ENCODE peak calls at places on chromosome 11, in seven cellular contexts. A, R, C, P, U, H and V are unnamed samples.

GRCh38 chr11:16171882-16172281 is 184.5 kb downstream of the SOX6 start:
- DNase-seq in A (no peak), R (no peak), C (no peak), P (no peak), U (no peak), H (no peak), V (no peak)

GRCh38 chr11:77069969-77070582 is 3.3 kb downstream of the CAPN5 start:
- DNase-seq in A (no peak), R (no peak), C (no peak), P (no peak), U (no peak), H (no peak), V (no peak)

GRCh38 chr11:80194016-80194415 is 753.2 kb upstream of the TENM4 start:
- DNase-seq in A (no peak), R (no peak), C (no peak), P (no peak), U (no peak), H (no peak), V (no peak)

GRCh38 chr11:129951883-129952262 is 50.8 kb downstream of the PRDM10 start:
- DNase-seq in A (no peak), R (no peak), C (no peak), P (no peak), U (no peak), H (no peak), V (no peak)

GRCh38 chr11:126949066-126949945 is 51.3 kb downstream of the KIRREL3 start:
- DNase-seq in A (no peak), R (peak), C (no peak), P (no peak), U (peak), H (no peak), V (no peak)

GRCh38 chr11:4982678-4983077 is 12.0 kb upstream of the OR51L1 start:
- DNase-seq in A (no peak), R (no peak), C (no peak), P (no peak), U (no peak), H (no peak), V (no peak)

GRCh38 chr11:66564984-66565383 is 3.4 kb downstream of the CTSF start:
- DNase-seq in A (no peak), R (no peak), C (no peak), P (no peak), U (no peak), H (no peak), V (no peak)

GRCh38 chr11:59802639-59803176 is 7.9 kb downstream of the MRPL16 start:
- DNase-seq in A (no peak), R (peak), C (peak), P (no peak), U (peak), H (peak), V (peak)

GRCh38 chr11:63719987-63720386 is 38.7 kb downstream of the RTN3 start:
- DNase-seq in A (no peak), R (no peak), C (peak), P (no peak), U (peak), H (no peak), V (no peak)

GRCh38 chr11:10387209-10388083 is 67.6 kb upstream of the AMPD3 start:
- DNase-seq in A (peak), R (no peak), C (peak), P (peak), U (peak), H (peak), V (no peak)

GRCh38 chr11:100769165-100769564 is 82.1 kb downstream of the ARHGAP42 start:
- DNase-seq in A (no peak), R (no peak), C (no peak), P (no peak), U (no peak), H (no peak), V (no peak)

GRCh38 chr11:65899356-65900124 is 648 bp downstream of the FOSL1 start:
- DNase-seq in A (peak), R (peak), C (peak), P (peak), U (peak), H (peak), V (no peak)

GRCh38 chr11:120215634-120216033 is 4.8 kb downstream of the OAF start:
- DNase-seq in A (peak), R (no peak), C (peak), P (peak), U (peak), H (peak), V (no peak)

GRCh38 chr11:126102436-126102894 is 39.8 kb upstream of the CDON start:
- DNase-seq in A (no peak), R (peak), C (peak), P (peak), U (no peak), H (peak), V (no peak)

GRCh38 chr11:113504586-113504985 is 29.4 kb upstream of the DRD2 start:
- DNase-seq in A (no peak), R (no peak), C (peak), P (no peak), U (no peak), H (no peak), V (no peak)

GRCh38 chr11:17014321-17014773 is at the start of gene PLEKHA7:
- DNase-seq in A (peak), R (no peak), C (no peak), P (no peak), U (no peak), H (no peak), V (no peak)

GRCh38 chr11:35579557-35580396 is 38.5 kb upstream of the FJX1 start:
- DNase-seq in A (no peak), R (peak), C (peak), P (no peak), U (peak), H (no peak), V (peak)

GRCh38 chr11:58046231-58046630 is 15.5 kb downstream of the OR6Q1 start:
- DNase-seq in A (no peak), R (no peak), C (no peak), P (no peak), U (no peak), H (no peak), V (peak)

GRCh38 chr11:128022761-128023160 is 564.6 kb downstream of the ETS1 start:
- DNase-seq in A (no peak), R (no peak), C (no peak), P (no peak), U (no peak), H (no peak), V (no peak)

GRCh38 chr11:7591992-7592391 is 78.2 kb downstream of the PPFIBP2 start:
- DNase-seq in A (no peak), R (peak), C (no peak), P (no peak), U (no peak), H (no peak), V (no peak)

GRCh38 chr11:65214212-65214845 is 32.6 kb downstream of the CAPN1 start:
- DNase-seq in A (no peak), R (peak), C (no peak), P (no peak), U (no peak), H (no peak), V (no peak)

GRCh38 chr11:99452076-99452475 is 431.3 kb downstream of the CNTN5 start:
- DNase-seq in A (no peak), R (no peak), C (no peak), P (no peak), U (no peak), H (no peak), V (no peak)

GRCh38 chr11:101487775-101488174 is 96.0 kb downstream of the TRPC6 start:
- DNase-seq in A (no peak), R (no peak), C (peak), P (no peak), U (peak), H (no peak), V (peak)

GRCh38 chr11:116840224-116840745 is 2.9 kb upstream of the APOA1 start:
- DNase-seq in A (no peak), R (peak), C (peak), P (no peak), U (peak), H (no peak), V (no peak)

GRCh38 chr11:11444027-11444799 is 91.2 kb upstream of the CSNK2A3 start:
- DNase-seq in A (no peak), R (no peak), C (peak), P (no peak), U (peak), H (no peak), V (peak)

GRCh38 chr11:19419813-19420212 is 179.1 kb upstream of the E2F8 start:
- DNase-seq in A (no peak), R (no peak), C (peak), P (no peak), U (peak), H (no peak), V (peak)

GRCh38 chr11:65479184-65480145 is 19.4 kb upstream of the MALAT1 start:
- DNase-seq in A (peak), R (peak), C (peak), P (peak), U (peak), H (peak), V (peak)

GRCh38 chr11:92180664-92181251 is 43.9 kb upstream of the FAT3 start:
- DNase-seq in A (no peak), R (no peak), C (peak), P (no peak), U (peak), H (no peak), V (peak)

GRCh38 chr11:25860677-25861445 is 471.1 kb upstream of the ANO3 start:
- DNase-seq in A (no peak), R (no peak), C (peak), P (no peak), U (peak), H (no peak), V (no peak)

GRCh38 chr11:111018571-111018970 is 227.0 kb upstream of the POU2AF2 start:
- DNase-seq in A (no peak), R (no peak), C (peak), P (no peak), U (peak), H (no peak), V (peak)

GRCh38 chr11:36257351-36257750 is 31.9 kb downstream of the COMMD9 start:
- DNase-seq in A (no peak), R (no peak), C (peak), P (no peak), U (peak), H (no peak), V (no peak)

GRCh38 chr11:117934526-117935307 is 5.5 kb upstream of the TMPRSS13 start:
- DNase-seq in A (peak), R (no peak), C (no peak), P (no peak), U (no peak), H (no peak), V (no peak)

GRCh38 chr11:76574406-76574805 is 96.1 kb downstream of the LRRC32 start:
- DNase-seq in A (no peak), R (no peak), C (no peak), P (no peak), U (no peak), H (no peak), V (no peak)

GRCh38 chr11:10376061-10376460 is 71.2 kb downstream of the ADM start:
- DNase-seq in A (no peak), R (no peak), C (peak), P (no peak), U (peak), H (no peak), V (no peak)

GRCh38 chr11:32316846-32317525 is 118.4 kb downstream of the WT1 start:
- DNase-seq in A (no peak), R (no peak), C (no peak), P (no peak), U (no peak), H (no peak), V (no peak)

GRCh38 chr11:58675344-58676155 is 53.1 kb downstream of the CNTF start:
- DNase-seq in A (peak), R (peak), C (peak), P (peak), U (peak), H (peak), V (peak)

GRCh38 chr11:121844016-121844415 is 272.0 kb downstream of the BLID start:
- DNase-seq in A (no peak), R (peak), C (peak), P (no peak), U (no peak), H (no peak), V (no peak)

GRCh38 chr11:66543263-66544107 is 2.4 kb downstream of the ZDHHC24 start:
- DNase-seq in A (no peak), R (no peak), C (peak), P (peak), U (peak), H (peak), V (no peak)

GRCh38 chr11:106447631-106448191 is 370.2 kb downstream of the AASDHPPT start:
- DNase-seq in A (no peak), R (no peak), C (no peak), P (no peak), U (peak), H (no peak), V (no peak)

DNA sequence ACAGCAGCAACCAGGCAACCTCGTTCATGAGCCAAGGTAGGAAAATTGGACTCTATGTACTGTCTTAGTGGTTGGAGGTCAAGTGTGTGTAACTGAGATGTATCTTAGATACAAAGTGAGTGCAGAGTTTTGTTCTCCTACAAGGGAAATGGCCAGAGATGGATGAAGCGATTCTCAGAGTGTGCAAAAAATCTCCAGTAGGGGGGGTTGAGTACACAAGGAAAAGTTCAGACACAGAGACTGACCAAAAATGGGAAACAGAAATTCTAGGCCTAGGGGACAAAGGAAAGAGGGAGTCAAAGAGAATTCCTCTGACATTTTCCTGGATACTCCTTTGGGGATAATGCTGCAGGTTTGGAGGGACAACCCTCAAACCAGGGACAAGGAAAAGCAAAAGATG is 38.2 kb upstream of the OR5AK2 start:
- DNase-seq in A (no peak), R (peak), C (peak), P (no peak), U (no peak), H (no peak), V (no peak)
- TF ChIP-seq CTCF in A (no peak), R (no peak), C (no peak), P (peak), U (no peak), H (no peak), V (peak)

GRCh38 chr11:86741489-86742435 is 58.6 kb upstream of the PRSS23 start:
- DNase-seq in A (no peak), R (no peak), C (peak), P (no peak), U (peak), H (no peak), V (peak)
- H3K4me3 ChIP-seq in A (no peak), R (no peak), C (no peak), P (no peak), U (no peak), H (no peak), V (no peak)

GRCh38 chr11:103031834-103032233 is 60.1 kb downstream of the DCUN1D5 start:
- DNase-seq in A (no peak), R (no peak), C (no peak), P (no peak), U (peak), H (no peak), V (no peak)

GRCh38 chr11:103035216-103035615 is 56.7 kb downstream of the DCUN1D5 start:
- DNase-seq in A (no peak), R (no peak), C (no peak), P (no peak), U (no peak), H (no peak), V (no peak)

DNA sequence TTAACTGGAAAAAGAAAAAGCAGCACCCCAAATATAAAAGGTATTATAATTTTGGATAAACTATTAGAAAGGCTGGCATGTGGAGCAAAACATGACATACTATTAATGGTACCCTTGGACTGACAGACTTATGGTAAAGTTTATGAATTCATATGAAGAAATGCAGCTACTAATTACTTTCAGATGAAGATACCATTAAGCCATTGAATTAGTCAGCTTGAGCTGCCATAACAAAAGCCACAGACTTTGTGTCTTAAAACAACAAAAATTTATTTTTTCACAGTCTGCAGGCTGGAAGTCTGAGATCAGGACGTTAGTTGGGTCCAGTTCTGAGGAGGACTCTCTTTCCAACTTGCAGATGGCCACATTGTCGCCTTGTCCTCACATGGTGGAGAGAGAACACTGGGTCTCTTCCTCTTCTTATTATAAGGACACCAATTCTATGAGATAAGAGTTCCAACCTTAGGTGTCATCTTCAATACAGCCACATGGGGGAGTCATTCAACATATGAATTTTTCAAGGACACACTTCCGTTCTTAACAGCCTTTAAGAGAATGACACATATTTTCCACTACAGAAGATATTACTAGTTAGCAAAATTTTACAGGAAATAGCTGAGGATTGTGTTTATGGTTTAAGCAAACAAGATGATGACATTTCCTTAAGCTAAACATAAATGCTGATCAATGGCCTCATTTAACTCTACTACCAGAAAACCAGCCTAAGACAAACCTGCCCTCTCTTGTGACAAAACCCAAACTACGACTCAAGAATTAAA is 56.1 kb downstream of the DCUN1D5 start:
- DNase-seq in A (no peak), R (peak), C (peak), P (no peak), U (peak), H (peak), V (peak)
- TF ChIP-seq CTCF in A (no peak), R (peak), C (peak), P (peak), U (peak), H (peak), V (peak)

GRCh38 chr11:112166561-112166960 is 611 bp upstream of the TEX12 start:
- DNase-seq in A (no peak), R (no peak), C (peak), P (no peak), U (peak), H (no peak), V (peak)
- H3K4me3 ChIP-seq in A (no peak), R (no peak), C (no peak), P (no peak), U (no peak), H (no peak), V (no peak)

GRCh38 chr11:1844221-1845094 is 5.7 kb downstream of the TNNI2 start:
- DNase-seq in A (no peak), R (peak), C (peak), P (peak), U (peak), H (peak), V (no peak)

GRCh38 chr11:1847006-1847735 is 5.7 kb upstream of the LSP1 start:
- DNase-seq in A (no peak), R (no peak), C (no peak), P (no peak), U (no peak), H (no peak), V (no peak)

GRCh38 chr11:1845095-1845429 is 6.3 kb downstream of the TNNI2 start:
- DNase-seq in A (no peak), R (no peak), C (no peak), P (no peak), U (no peak), H (no peak), V (no peak)

GRCh38 chr11:1846453-1846932 is 6.4 kb upstream of the LSP1 start:
- DNase-seq in A (no peak), R (no peak), C (no peak), P (no peak), U (no peak), H (no peak), V (no peak)

GRCh38 chr11:1845571-1846452 is 7.0 kb downstream of the TNNI2 start:
- DNase-seq in A (no peak), R (no peak), C (no peak), P (no peak), U (no peak), H (no peak), V (no peak)
- TF ChIP-seq CTCF in A (no peak), R (no peak), C (no peak), P (no peak), U (no peak), H (no peak), V (no peak)

DNA sequence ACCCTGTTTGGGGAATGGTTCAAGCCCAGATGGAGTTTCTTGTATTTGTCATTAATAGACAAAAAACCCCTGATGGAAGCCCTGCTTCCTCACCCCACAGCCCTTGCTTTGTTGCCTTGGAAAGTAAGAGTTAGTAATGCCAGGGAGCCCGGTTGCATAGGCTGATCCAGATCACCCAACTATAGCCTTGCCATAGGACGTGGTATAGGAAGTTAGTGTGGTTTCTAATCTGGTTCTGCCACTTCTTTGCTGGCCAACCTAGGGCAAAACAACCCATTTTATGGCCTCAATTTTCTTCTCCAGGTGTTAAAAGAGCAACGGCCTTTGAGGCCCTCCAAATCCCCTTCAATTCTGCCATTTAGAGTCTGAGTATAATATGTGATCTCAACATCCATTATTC is 97.9 kb downstream of the STIM1 start:
- DNase-seq in A (no peak), R (no peak), C (no peak), P (no peak), U (no peak), H (no peak), V (no peak)
- H3K4me3 ChIP-seq in A (no peak), R (no peak), C (no peak), P (no peak), U (no peak), H (no peak), V (no peak)

GRCh38 chr11:43278302-43278956 is 33.4 kb upstream of the API5 start:
- DNase-seq in A (no peak), R (peak), C (peak), P (no peak), U (peak), H (no peak), V (peak)
- TF ChIP-seq CTCF in A (no peak), R (peak), C (peak), P (peak), U (peak), H (peak), V (peak)

GRCh38 chr11:78868563-78868962 is 293.9 kb upstream of the NARS2 start:
- DNase-seq in A (no peak), R (no peak), C (no peak), P (no peak), U (no peak), H (no peak), V (no peak)

GRCh38 chr11:78870655-78871054 is 296.0 kb upstream of the NARS2 start:
- DNase-seq in A (no peak), R (no peak), C (no peak), P (no peak), U (no peak), H (no peak), V (no peak)

GRCh38 chr11:78869293-78869692 is 294.6 kb upstream of the NARS2 start:
- DNase-seq in A (no peak), R (no peak), C (no peak), P (no peak), U (no peak), H (no peak), V (no peak)
- H3K4me3 ChIP-seq in A (no peak), R (no peak), C (no peak), P (no peak), U (no peak), H (no peak), V (no peak)

DNA sequence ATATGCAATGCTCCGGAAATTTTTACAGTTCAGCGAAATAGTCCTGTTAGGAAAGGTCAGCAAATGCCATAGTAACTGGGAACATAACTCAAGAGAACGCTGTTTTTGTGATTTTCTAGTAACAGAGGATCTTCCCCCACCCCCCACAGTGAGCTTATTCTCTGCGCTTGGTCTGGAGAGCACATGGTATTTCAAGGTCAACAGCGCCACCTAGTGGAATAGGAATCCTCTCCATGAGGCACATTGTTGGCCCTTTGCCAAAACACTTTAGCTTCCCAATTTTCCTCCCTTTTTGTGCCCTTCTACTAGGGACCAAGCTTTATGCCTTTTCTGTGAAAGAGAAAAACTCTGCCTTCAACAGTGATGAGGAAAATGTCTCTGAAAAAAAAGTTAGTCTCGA is 13.2 kb upstream of the OR4C12 start:
- DNase-seq in A (no peak), R (peak), C (peak), P (no peak), U (peak), H (peak), V (peak)
- TF ChIP-seq CTCF in A (no peak), R (peak), C (peak), P (peak), U (peak), H (peak), V (peak)